ENCODE peak calls at places on chromosomes 11 and 22, in seven cellular contexts. V is AG04450; S is A549; D is bronchial epithelial cell; O is HFF-Myc; H is EL; I is stimulated activated CD4-positive, alpha-beta T cell treated with anti-CD3 and anti-CD28 coated beads, Interleukin-1b, Interleukin-23, amount 100 ng/mL, for 4 hours. B is an unnamed sample.

GRCh38 chr22:30423296-30423958 is 2.1 kb upstream of the MTFP1 start:
- DNase-seq in D (no peak), I (peak; percentile 12), O (no peak), S (no peak), H (no peak), V (no peak), B (no peak)

GRCh38 chr11:121899534-121899933 is 216.5 kb downstream of the BLID start:
- DNase-seq in D (no peak), V (no peak), I (no peak), H (no peak), O (no peak), S (no peak), B (no peak)

GRCh38 chr11:60786811-60787567 is 1.9 kb downstream of the MS4A10 start:
- DNase-seq in H (peak; percentile 73), S (no peak), I (no peak), O (peak; percentile 48), V (peak; percentile 38), D (peak; percentile 48), B (peak; percentile 53)

GRCh38 chr11:65506770-65507485 is 8.1 kb downstream of the MALAT1 start:
- DNase-seq in D (peak; percentile 81), I (no peak), O (peak; percentile 83), H (peak; percentile 77), S (no peak), V (peak; percentile 82), B (peak; percentile 97)

GRCh38 chr11:2884424-2884815 is 1.2 kb downstream of the CDKN1C start:
- DNase-seq in O (no peak), D (no peak), I (no peak), S (no peak), H (no peak), V (no peak), B (no peak)

GRCh38 chr22:42308887-42309468 is 38.5 kb upstream of the TCF20 start:
- DNase-seq in D (no peak), S (no peak), H (no peak), V (no peak), O (no peak), I (no peak), B (no peak)

GRCh38 chr11:69055598-69056516 is 7.1 kb downstream of the TPCN2 start:
- DNase-seq in D (no peak), I (no peak), H (no peak), S (no peak), V (no peak), O (no peak), B (peak; percentile 22)

GRCh38 chr22:27318516-27318915 is 483.0 kb downstream of the MN1 start:
- DNase-seq in V (no peak), I (no peak), H (peak; percentile 10), O (peak; percentile 12), S (no peak), D (peak; percentile 52), B (peak; percentile 95)

GRCh38 chr22:39932918-39933649 is 27.1 kb upstream of the TMA7B start:
- DNase-seq in D (peak; percentile 13), O (no peak), H (peak; percentile 41), S (peak; percentile 15), I (no peak), V (no peak), B (peak; percentile 9)

GRCh38 chr11:75314771-75315438 is 36.6 kb downstream of the ARRB1 start:
- DNase-seq in O (no peak), V (no peak), I (no peak), D (no peak), S (no peak), H (no peak), B (no peak)

GRCh38 chr22:49967333-49968241 is 7.0 kb downstream of the PIM3 start:
- DNase-seq in O (no peak), V (no peak), H (no peak), S (no peak), D (no peak), I (peak; percentile 30), B (no peak)

GRCh38 chr11:123684601-123685000 is 30.2 kb upstream of the SCN3B start:
- DNase-seq in V (no peak), O (no peak), I (no peak), H (no peak), S (no peak), D (no peak), B (no peak)

GRCh38 chr11:65041206-65042035 is at the start of gene SAC3D1:
- DNase-seq in S (peak; percentile 55), D (peak; percentile 46), V (no peak), H (no peak), I (no peak), O (no peak), B (peak; percentile 16)

GRCh38 chr11:112174789-112175595 is at the start of gene BCO2:
- DNase-seq in H (peak; percentile 73), D (peak; percentile 72), V (no peak), O (peak; percentile 43), I (peak; percentile 9), S (peak; percentile 51), B (peak; percentile 67)

GRCh38 chr11:75073459-75074190 is 23.1 kb downstream of the OR2AT4 start:
- DNase-seq in H (no peak), I (no peak), D (peak; percentile 15), O (no peak), S (no peak), V (no peak), B (no peak)